ENCODE peak calls at places on chromosomes 5 and 9, in four cellular contexts. L is mammary epithelial cell, Q is neural progenitor cell, E is MM.1S. F is an unnamed sample.

GRCh38 chr9:13956107-13956506 is 357.8 kb downstream of the NFIB start:
- DNase-seq in Q (no peak), E (no peak), L (no peak), F (peak; percentile 88)

GRCh38 chr9:76558465-76558864 is 99.5 kb downstream of the GCNT1 start:
- DNase-seq in Q (no peak), L (no peak), E (no peak), F (no peak)

GRCh38 chr5:81225463-81225862 is 7.7 kb upstream of the CKMT2 start:
- DNase-seq in E (no peak), L (no peak), Q (no peak), F (no peak)

GRCh38 chr5:17411436-17411835 is 86.6 kb upstream of the TAF11L2 start:
- DNase-seq in E (no peak), L (peak; percentile 60), Q (no peak), F (no peak)

GRCh38 chr9:133727277-133727875 is 10.8 kb downstream of the SARDH start:
- DNase-seq in E (no peak), Q (peak; percentile 4), L (no peak), F (no peak)

GRCh38 chr9:4994166-4994890 is 9.3 kb downstream of the JAK2 start:
- DNase-seq in L (no peak), E (no peak), Q (no peak), F (no peak)

GRCh38 chr9:16824545-16825041 is 45.9 kb downstream of the BNC2 start:
- DNase-seq in L (peak; percentile 77), E (peak; percentile 67), Q (peak; percentile 26), F (no peak)

GRCh38 chr5:177066227-177066626 is 20.5 kb upstream of the FGFR4 start:
- DNase-seq in Q (no peak), L (peak; percentile 64), E (no peak), F (no peak)

GRCh38 chr5:33409435-33410146 is 31.2 kb upstream of the TARS1 start:
- DNase-seq in L (no peak), Q (no peak), E (no peak), F (no peak)

GRCh38 chr5:91137647-91138046 is 245.5 kb downstream of the ARRDC3 start:
- DNase-seq in Q (no peak), L (peak; percentile 63), E (no peak), F (no peak)

GRCh38 chr9:21995652-21996275 is 1.2 kb downstream of the CDKN2B-AS1 start:
- DNase-seq in Q (peak; percentile 76), E (no peak), L (no peak), F (no peak)

GRCh38 chr9:78298046-78298511 is 1.2 kb downstream of the PSAT1 start:
- DNase-seq in Q (peak; percentile 63), E (no peak), L (no peak), F (no peak)

GRCh38 chr5:168931638-168932345 is 352.6 kb upstream of the PANK3 start:
- DNase-seq in Q (no peak), L (peak; percentile 65), E (no peak), F (no peak)

GRCh38 chr9:7336356-7337075 is 463.1 kb downstream of the DMAC1 start:
- DNase-seq in E (no peak), L (no peak), Q (no peak), F (no peak)

GRCh38 chr9:12955510-12956163 is 180.8 kb downstream of the LURAP1L start:
- DNase-seq in Q (no peak), E (peak; percentile 77), L (no peak), F (peak; percentile 53)

GRCh38 chr9:16825364-16825763 is 45.1 kb downstream of the BNC2 start:
- DNase-seq in Q (no peak), L (no peak), E (no peak), F (no peak)

GRCh38 chr5:134053840-134054338 is 49.1 kb upstream of the VDAC1 start:
- DNase-seq in L (peak; percentile 80), E (no peak), Q (no peak), F (peak; percentile 58)

GRCh38 chr9:89433826-89434225 is 64.1 kb downstream of the SEMA4D start:
- DNase-seq in L (no peak), E (no peak), Q (no peak), F (no peak)

GRCh38 chr5:1419476-1420210 is 25.6 kb downstream of the SLC6A3 start:
- DNase-seq in L (no peak), E (no peak), Q (no peak), F (no peak)

GRCh38 chr9:35734096-35734495 is 1.6 kb downstream of the CREB3 start:
- DNase-seq in Q (no peak), L (peak; percentile 21), E (no peak), F (no peak)

GRCh38 chr5:160539431-160539830 is 117.8 kb downstream of the PTTG1 start:
- DNase-seq in E (no peak), Q (no peak), L (peak; percentile 80), F (no peak)

GRCh38 chr5:73419414-73420390 is 28.9 kb downstream of the FOXD1 start:
- DNase-seq in L (no peak), Q (peak; percentile 88), E (no peak), F (no peak)

GRCh38 chr5:154367101-154367500 is 78.7 kb upstream of the SAP30L start:
- DNase-seq in L (peak; percentile 90), E (no peak), Q (no peak), F (no peak)

GRCh38 chr5:93357686-93358085 is 223.3 kb downstream of the NR2F1-AS1 start:
- DNase-seq in E (no peak), Q (no peak), L (peak; percentile 68), F (no peak)

GRCh38 chr9:82466616-82467251 is 478.2 kb downstream of the SPATA31D1 start:
- DNase-seq in E (peak; percentile 81), Q (peak; percentile 86), L (no peak), F (no peak)

GRCh38 chr5:73654171-73654811 is 28.3 kb downstream of the ARHGEF28 start:
- DNase-seq in E (no peak), L (peak; percentile 100), Q (no peak), F (no peak)

GRCh38 chr5:55817030-55817429 is 34.1 kb upstream of the IL31RA start:
- DNase-seq in E (no peak), Q (no peak), L (no peak), F (peak; percentile 12)

GRCh38 chr9:101299901-101300300 is 84.9 kb downstream of the BAAT start:
- DNase-seq in E (no peak), Q (no peak), L (no peak), F (no peak)

GRCh38 chr5:14364096-14364495 is 217.5 kb upstream of the OTULINL start:
- DNase-seq in L (no peak), E (peak; percentile 16), Q (no peak), F (no peak)

GRCh38 chr9:37104183-37104889 is 16.0 kb upstream of the ZCCHC7 start:
- DNase-seq in E (peak; percentile 20), Q (no peak), L (peak; percentile 88), F (no peak)
- TF ChIP-seq EZH2 in E (no peak), Q (no peak), L (no peak), F (no peak)

DNA sequence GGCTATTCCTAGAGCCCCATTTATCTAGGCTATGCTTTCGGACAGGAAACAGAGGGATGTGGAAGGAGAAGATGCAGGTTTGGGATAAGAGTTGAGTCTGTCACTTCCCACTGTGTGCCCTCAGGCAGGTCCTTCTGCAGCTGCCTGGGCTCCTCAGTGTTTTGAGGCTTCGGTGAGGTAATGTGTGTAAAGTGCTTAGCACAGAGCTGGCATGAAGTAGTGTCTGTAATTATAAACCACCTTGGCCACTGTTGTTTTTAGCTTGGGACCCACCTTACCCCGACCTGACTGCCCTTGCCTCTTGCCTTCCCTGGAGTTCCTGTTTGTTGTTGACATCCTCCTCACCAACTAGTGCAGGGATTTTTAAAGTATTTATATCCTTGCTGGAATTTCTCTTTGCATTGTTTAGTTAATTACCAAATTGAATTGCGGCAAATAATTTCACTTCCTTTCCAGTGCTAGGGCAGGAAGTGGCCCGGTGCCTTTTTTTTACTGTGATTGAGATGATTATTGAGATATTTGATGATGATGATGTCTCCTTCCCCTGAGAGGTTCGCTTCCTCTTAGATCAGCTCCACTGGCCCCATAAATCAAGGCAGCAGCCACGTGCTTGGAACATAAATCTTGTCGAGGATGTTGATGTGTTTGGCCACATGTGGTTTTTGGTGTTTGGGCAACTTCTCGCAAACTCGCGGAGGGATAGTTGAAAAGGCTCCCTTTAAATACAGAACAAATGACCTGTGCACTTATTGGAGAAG is 38.2 kb upstream of the DAB2IP start:
- DNase-seq in L (no peak), Q (no peak), E (no peak), F (no peak)
- TF ChIP-seq EZH2 in L (no peak), Q (no peak), E (no peak), F (peak; percentile 67)

GRCh38 chr5:178227929-178228328 is 4.7 kb downstream of the PHYKPL start:
- DNase-seq in E (no peak), L (peak; percentile 58), Q (no peak), F (no peak)
- TF ChIP-seq EZH2 in E (no peak), L (no peak), Q (no peak), F (no peak)

DNA sequence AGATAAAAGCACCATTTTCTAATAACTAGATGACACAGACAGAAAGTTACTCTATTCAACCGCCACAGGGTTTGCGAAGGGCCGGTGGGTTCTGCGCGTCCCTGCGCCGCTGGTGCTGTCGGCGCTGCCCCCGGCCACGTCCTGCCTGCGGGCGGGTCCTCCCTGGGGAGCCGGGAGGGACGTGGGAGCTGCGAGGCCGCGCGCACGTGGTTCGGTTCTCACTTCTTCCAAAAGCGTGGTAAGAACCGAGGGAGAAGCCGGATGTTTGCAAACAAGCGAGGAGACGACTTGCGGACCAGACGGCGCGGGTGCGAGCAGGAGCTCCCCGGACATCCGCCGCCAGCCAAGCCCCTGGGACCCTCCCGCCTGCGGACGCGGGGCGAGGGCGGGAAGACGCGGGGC is 12.5 kb downstream of the BTNL9 start:
- DNase-seq in L (no peak), E (no peak), Q (no peak), F (no peak)
- TF ChIP-seq EZH2 in L (no peak), E (no peak), Q (peak; percentile 77), F (peak; percentile 54)

GRCh38 chr5:137073192-137073591 is 425.9 kb downstream of the SPOCK1 start:
- DNase-seq in E (no peak), Q (no peak), L (no peak), F (no peak)
- TF ChIP-seq EZH2 in E (no peak), Q (no peak), L (no peak), F (no peak)